ENCODE peak calls at places on chromosomes 7 and 10, in five cellular contexts. One of them, this sample, is unnamed.

GRCh38 chr10:86671985-86672710 is 3.8 kb downstream of the LDB3 start:
- DNase-seq in kidney epithelial cell: no peak
- DNase-seq in naive thymus-derived CD8-positive, alpha-beta T cell: no peak
- DNase-seq in PC-3: no peak
- DNase-seq in GM23338: peak
- DNase-seq in this sample: no peak

GRCh38 chr7:41760293-41760692 is 57.4 kb upstream of the INHBA start:
- DNase-seq in naive thymus-derived CD8-positive, alpha-beta T cell: no peak
- DNase-seq in PC-3: no peak
- DNase-seq in GM23338: no peak
- DNase-seq in kidney epithelial cell: no peak
- DNase-seq in this sample: no peak

GRCh38 chr10:74593470-74593869 is 232.9 kb upstream of the KAT6B start:
- DNase-seq in kidney epithelial cell: no peak
- DNase-seq in GM23338: no peak
- DNase-seq in naive thymus-derived CD8-positive, alpha-beta T cell: no peak
- DNase-seq in PC-3: peak
- DNase-seq in this sample: peak

GRCh38 chr7:72805526-72806494 is 22.2 kb downstream of the TYW1B start:
- DNase-seq in kidney epithelial cell: no peak
- DNase-seq in GM23338: no peak
- DNase-seq in naive thymus-derived CD8-positive, alpha-beta T cell: no peak
- DNase-seq in PC-3: peak
- DNase-seq in this sample: no peak

GRCh38 chr7:70587739-70588138 is 544.2 kb upstream of the GALNT17 start:
- DNase-seq in GM23338: no peak
- DNase-seq in PC-3: no peak
- DNase-seq in kidney epithelial cell: no peak
- DNase-seq in naive thymus-derived CD8-positive, alpha-beta T cell: no peak
- DNase-seq in this sample: no peak

GRCh38 chr10:122715576-122715975 is 15.9 kb upstream of the C10orf120 start:
- DNase-seq in naive thymus-derived CD8-positive, alpha-beta T cell: no peak
- DNase-seq in PC-3: no peak
- DNase-seq in kidney epithelial cell: no peak
- DNase-seq in GM23338: peak
- DNase-seq in this sample: no peak

GRCh38 chr10:93030409-93030808 is 30.2 kb upstream of the CYP26C1 start:
- DNase-seq in kidney epithelial cell: peak
- DNase-seq in PC-3: peak
- DNase-seq in naive thymus-derived CD8-positive, alpha-beta T cell: no peak
- DNase-seq in GM23338: peak
- DNase-seq in this sample: no peak

GRCh38 chr10:17682236-17682946 is 38.4 kb downstream of the STAM start:
- DNase-seq in naive thymus-derived CD8-positive, alpha-beta T cell: no peak
- DNase-seq in PC-3: no peak
- DNase-seq in kidney epithelial cell: no peak
- DNase-seq in GM23338: no peak
- DNase-seq in this sample: no peak

GRCh38 chr10:11074536-11075267 is 57.0 kb downstream of the CELF2 start:
- DNase-seq in PC-3: no peak
- DNase-seq in GM23338: no peak
- DNase-seq in naive thymus-derived CD8-positive, alpha-beta T cell: no peak
- DNase-seq in kidney epithelial cell: no peak
- DNase-seq in this sample: no peak

This sample was measured in NCI-H1930.